ENCODE peak calls at places on chromosome 9, in four cellular contexts. Z is K562, A is SK-N-SH, N is GM12878. I is an unnamed sample.

GRCh38 chr9:38713426-38713825 is 6.5 kb downstream of the FAM240B start:
- DNase-seq in A (no peak), Z (no peak), N (no peak), I (no peak)

GRCh38 chr9:6565312-6565711 is 80.2 kb downstream of the GLDC start:
- DNase-seq in A (no peak), Z (no peak), N (no peak), I (no peak)

GRCh38 chr9:1051286-1052118 is 1.3 kb downstream of the DMRT2 start:
- DNase-seq in Z (no peak), N (no peak), A (no peak), I (peak; percentile 68)

GRCh38 chr9:4475301-4475700 is 15.0 kb upstream of the SLC1A1 start:
- DNase-seq in Z (no peak), N (no peak), A (no peak), I (no peak)

GRCh38 chr9:131678499-131679111 is 61.3 kb downstream of the RAPGEF1 start:
- DNase-seq in A (no peak), Z (peak; percentile 41), N (peak; percentile 87), I (no peak)

GRCh38 chr9:107190031-107190935 is 92.8 kb upstream of the RAD23B start:
- DNase-seq in A (peak; percentile 28), Z (no peak), N (no peak), I (no peak)

GRCh38 chr9:2859776-2860379 is 16.0 kb upstream of the PUM3 start:
- DNase-seq in Z (peak; percentile 15), A (peak; percentile 61), N (no peak), I (peak; percentile 82)

GRCh38 chr9:137366891-137367381 is 56.0 kb downstream of the EXD3 start:
- DNase-seq in N (no peak), Z (no peak), A (no peak), I (peak; percentile 9)

GRCh38 chr9:28365020-28365640 is 791.8 kb upstream of the C9orf72 start:
- DNase-seq in N (no peak), Z (no peak), A (no peak), I (peak; percentile 31)

GRCh38 chr9:13278368-13279246 is 885 bp downstream of the MPDZ start:
- DNase-seq in A (peak; percentile 76), N (no peak), Z (peak; percentile 36), I (peak; percentile 44)

GRCh38 chr9:86795861-86796497 is 151.3 kb downstream of the GAS1 start:
- DNase-seq in Z (no peak), A (no peak), N (no peak), I (no peak)

GRCh38 chr9:1052119-1052907 is 2.2 kb downstream of the DMRT2 start:
- DNase-seq in A (no peak), Z (no peak), N (no peak), I (no peak)

GRCh38 chr9:127694890-127695735 is 11.7 kb upstream of the CFAP157 start:
- DNase-seq in A (no peak), Z (no peak), N (no peak), I (no peak)

GRCh38 chr9:87878930-87879603 is 3.6 kb upstream of the SPATA31E1 start:
- DNase-seq in N (no peak), Z (no peak), A (no peak), I (no peak)
- TF ChIP-seq USF1 in N (no peak), Z (no peak), A (no peak), I (no peak)

GRCh38 chr9:19464061-19464763 is 55.4 kb downstream of the ACER2 start:
- DNase-seq in A (no peak), N (no peak), Z (no peak), I (no peak)
- TF ChIP-seq USF1 in A (no peak), N (no peak), Z (no peak), I (no peak)

GRCh38 chr9:21754741-21755140 is 47.7 kb upstream of the MTAP start:
- DNase-seq in A (no peak), Z (no peak), N (no peak), I (no peak)
- TF ChIP-seq USF1 in A (no peak), Z (no peak), N (no peak), I (no peak)

DNA sequence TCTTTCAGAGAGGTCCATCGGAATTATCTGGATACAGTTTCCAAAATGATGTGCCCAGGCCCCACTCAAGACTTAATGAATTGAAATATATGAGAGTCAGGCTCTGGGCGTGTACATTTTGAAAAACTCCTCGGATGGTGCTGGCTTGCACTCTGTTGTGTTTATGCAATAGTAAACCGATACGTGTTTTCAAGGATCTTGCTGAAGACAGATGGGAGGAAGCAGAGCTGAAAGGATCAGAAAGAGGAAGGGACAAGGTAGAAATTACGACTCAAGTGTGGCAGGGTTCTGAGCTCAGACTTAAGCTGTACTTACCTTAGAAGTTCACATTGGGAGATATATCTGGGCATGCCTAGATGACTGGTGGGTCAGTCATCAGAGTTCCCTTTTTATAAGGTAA is 13.7 kb upstream of the STOM start:
- DNase-seq in Z (no peak), A (no peak), N (no peak), I (no peak)
- TF ChIP-seq USF1 in Z (no peak), A (no peak), N (no peak), I (no peak)

DNA sequence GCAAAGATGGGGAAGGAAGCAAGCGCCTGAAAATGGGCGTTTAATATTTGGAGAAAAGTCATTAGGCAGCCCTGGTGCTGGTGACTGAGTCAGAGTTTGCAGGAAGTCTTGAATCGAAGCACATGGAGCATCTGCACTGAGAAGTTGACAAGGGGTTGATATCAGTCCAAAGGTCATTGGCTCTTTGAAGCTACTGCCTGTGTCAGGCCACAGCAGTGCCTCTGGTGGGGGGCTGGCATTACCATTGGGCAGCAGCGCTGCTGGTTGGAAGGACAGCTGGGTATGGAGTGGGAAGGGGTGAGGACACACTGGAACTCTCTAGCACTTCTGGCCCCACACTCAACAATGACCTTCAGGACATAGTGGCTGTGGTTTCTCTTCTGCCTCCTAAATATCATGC is 150.4 kb upstream of the ERCC6L2 start:
- DNase-seq in N (no peak), A (no peak), Z (no peak), I (no peak)
- TF ChIP-seq USF1 in N (no peak), A (no peak), Z (no peak), I (no peak)

GRCh38 chr9:36898621-36899020 is 135.4 kb downstream of the PAX5 start:
- DNase-seq in Z (no peak), A (no peak), N (no peak), I (no peak)
- TF ChIP-seq USF1 in Z (no peak), A (no peak), N (no peak), I (no peak)

GRCh38 chr9:88753691-88754367 is 218.9 kb downstream of the NXNL2 start:
- DNase-seq in N (no peak), A (peak; percentile 82), Z (no peak), I (no peak)
- TF ChIP-seq USF1 in N (no peak), A (no peak), Z (no peak), I (no peak)

GRCh38 chr9:91308144-91308543 is 53.6 kb downstream of the AUH start:
- DNase-seq in A (no peak), Z (no peak), N (no peak), I (no peak)

GRCh38 chr9:91307279-91307678 is 54.4 kb downstream of the AUH start:
- DNase-seq in N (peak; percentile 8), Z (no peak), A (no peak), I (no peak)

GRCh38 chr9:91306261-91306660 is 55.5 kb downstream of the AUH start:
- DNase-seq in Z (no peak), A (no peak), N (no peak), I (no peak)

GRCh38 chr9:91312717-91313325 is 48.9 kb downstream of the AUH start:
- DNase-seq in Z (no peak), A (peak; percentile 30), N (no peak), I (no peak)

GRCh38 chr9:91310037-91310436 is 51.7 kb downstream of the AUH start:
- DNase-seq in A (no peak), N (no peak), Z (no peak), I (no peak)
- TF ChIP-seq USF1 in A (no peak), N (no peak), Z (no peak), I (no peak)

GRCh38 chr9:115672477-115673316 is 480.9 kb upstream of the PAPPA start:
- DNase-seq in A (no peak), N (no peak), Z (no peak), I (no peak)
- TF ChIP-seq USF1 in A (no peak), N (no peak), Z (no peak), I (no peak)